ENCODE peak calls at places on chromosomes 4 and X, in four cellular contexts. R, K, I and S are unnamed samples.

GRCh38 chr4:144894525-144894924 is 203.5 kb downstream of the ANAPC10 start:
- DNase-seq in R (no peak), K (no peak), I (peak; percentile 67), S (no peak)

GRCh38 chrX:153726286-153727107 is 1.8 kb downstream of the ABCD1 start:
- DNase-seq in R (peak; percentile 32), K (peak; percentile 88), I (peak; percentile 65), S (no peak)

GRCh38 chrX:69189972-69190371 is 24.7 kb upstream of the PJA1 start:
- DNase-seq in R (no peak), K (no peak), I (no peak), S (no peak)

GRCh38 chr4:108834787-108835384 is 72.0 kb upstream of the ETNPPL start:
- DNase-seq in R (no peak), K (no peak), I (peak; percentile 67), S (no peak)

GRCh38 chr4:75953509-75953908 is 12.7 kb upstream of the NAAA start:
- DNase-seq in R (no peak), K (no peak), I (no peak), S (no peak)

GRCh38 chrX:153880440-153880815 is 5.5 kb downstream of the L1CAM start:
- DNase-seq in R (no peak), K (no peak), I (no peak), S (no peak)

GRCh38 chr4:81454498-81454897 is 17.2 kb downstream of the RASGEF1B start:
- DNase-seq in R (no peak), K (no peak), I (peak; percentile 3), S (no peak)

GRCh38 chr4:76658231-76659102 is 223.4 kb downstream of the SHROOM3 start:
- DNase-seq in R (no peak), K (no peak), I (peak; percentile 89), S (no peak)

GRCh38 chr4:156111706-156112105 is 158.0 kb upstream of the CTSO start:
- DNase-seq in R (no peak), K (no peak), I (no peak), S (no peak)

GRCh38 chr4:140095694-140096482 is 58.1 kb downstream of the MAML3 start:
- DNase-seq in R (peak; percentile 67), K (no peak), I (peak; percentile 97), S (peak; percentile 49)

GRCh38 chr4:139655116-139655515 is 10.5 kb upstream of the MGST2 start:
- DNase-seq in R (no peak), K (peak; percentile 52), I (peak; percentile 55), S (peak; percentile 37)